ENCODE peak calls at places on chromosomes 4 and X, in eight cellular contexts. One of them, this sample, is unnamed.

GRCh38 chr4:76197001-76197743 is 16.5 kb downstream of the SCARB2 start:
- DNase-seq in heart right ventricle: no peak
- DNase-seq in EL: peak; percentile 56
- DNase-seq in T follicular helper cell: no peak
- DNase-seq in stimulated activated CD8-positive, alpha-beta memory T cell treated with anti-CD3 and anti-CD28 coated beads, Interleukin-2, amount 100 ng/mL, for 1 hour: no peak
- DNase-seq in T-helper 2 cell: no peak
- DNase-seq in transverse colon: no peak
- DNase-seq in activated CD4-positive, alpha-beta T cell treated with anti-CD3 and anti-CD28 coated beads, Interleukin-2, amount 50 U/mL, for 1 hour: no peak
- DNase-seq in this sample: no peak

GRCh38 chrX:10769696-10770619 is 149.6 kb upstream of the MID1 start:
- DNase-seq in activated CD4-positive, alpha-beta T cell treated with anti-CD3 and anti-CD28 coated beads, Interleukin-2, amount 50 U/mL, for 1 hour: no peak
- DNase-seq in T follicular helper cell: no peak
- DNase-seq in EL: peak; percentile 34
- DNase-seq in T-helper 2 cell: no peak
- DNase-seq in heart right ventricle: no peak
- DNase-seq in transverse colon: no peak
- DNase-seq in stimulated activated CD8-positive, alpha-beta memory T cell treated with anti-CD3 and anti-CD28 coated beads, Interleukin-2, amount 100 ng/mL, for 1 hour: no peak
- DNase-seq in this sample: no peak

GRCh38 chr4:156970501-156971167 is 965 bp downstream of the PDGFC start:
- DNase-seq in activated CD4-positive, alpha-beta T cell treated with anti-CD3 and anti-CD28 coated beads, Interleukin-2, amount 50 U/mL, for 1 hour: no peak
- DNase-seq in EL: peak; percentile 69
- DNase-seq in T-helper 2 cell: no peak
- DNase-seq in heart right ventricle: peak; percentile 64
- DNase-seq in stimulated activated CD8-positive, alpha-beta memory T cell treated with anti-CD3 and anti-CD28 coated beads, Interleukin-2, amount 100 ng/mL, for 1 hour: no peak
- DNase-seq in T follicular helper cell: no peak
- DNase-seq in transverse colon: peak; percentile 61
- DNase-seq in this sample: no peak

GRCh38 chr4:111064342-111064993 is 441.6 kb upstream of the PITX2 start:
- DNase-seq in stimulated activated CD8-positive, alpha-beta memory T cell treated with anti-CD3 and anti-CD28 coated beads, Interleukin-2, amount 100 ng/mL, for 1 hour: no peak
- DNase-seq in T follicular helper cell: no peak
- DNase-seq in T-helper 2 cell: no peak
- DNase-seq in EL: peak; percentile 92
- DNase-seq in heart right ventricle: no peak
- DNase-seq in activated CD4-positive, alpha-beta T cell treated with anti-CD3 and anti-CD28 coated beads, Interleukin-2, amount 50 U/mL, for 1 hour: no peak
- DNase-seq in transverse colon: no peak
- DNase-seq in this sample: no peak

GRCh38 chrX:144681501-144681900 is 565.8 kb upstream of the SPANXN1 start:
- DNase-seq in T follicular helper cell: no peak
- DNase-seq in transverse colon: no peak
- DNase-seq in activated CD4-positive, alpha-beta T cell treated with anti-CD3 and anti-CD28 coated beads, Interleukin-2, amount 50 U/mL, for 1 hour: no peak
- DNase-seq in heart right ventricle: no peak
- DNase-seq in T-helper 2 cell: no peak
- DNase-seq in EL: no peak
- DNase-seq in stimulated activated CD8-positive, alpha-beta memory T cell treated with anti-CD3 and anti-CD28 coated beads, Interleukin-2, amount 100 ng/mL, for 1 hour: no peak
- DNase-seq in this sample: no peak

GRCh38 chr4:6331018-6331417 is 61.4 kb downstream of the WFS1 start:
- DNase-seq in T-helper 2 cell: no peak
- DNase-seq in T follicular helper cell: no peak
- DNase-seq in heart right ventricle: no peak
- DNase-seq in transverse colon: peak; percentile 23
- DNase-seq in stimulated activated CD8-positive, alpha-beta memory T cell treated with anti-CD3 and anti-CD28 coated beads, Interleukin-2, amount 100 ng/mL, for 1 hour: no peak
- DNase-seq in activated CD4-positive, alpha-beta T cell treated with anti-CD3 and anti-CD28 coated beads, Interleukin-2, amount 50 U/mL, for 1 hour: peak; percentile 16
- DNase-seq in EL: peak; percentile 27
- DNase-seq in this sample: no peak

GRCh38 chr4:3699678-3700077 is 66.5 kb upstream of the ADRA2C start:
- DNase-seq in stimulated activated CD8-positive, alpha-beta memory T cell treated with anti-CD3 and anti-CD28 coated beads, Interleukin-2, amount 100 ng/mL, for 1 hour: no peak
- DNase-seq in heart right ventricle: peak; percentile 3
- DNase-seq in activated CD4-positive, alpha-beta T cell treated with anti-CD3 and anti-CD28 coated beads, Interleukin-2, amount 50 U/mL, for 1 hour: no peak
- DNase-seq in T follicular helper cell: no peak
- DNase-seq in transverse colon: no peak
- DNase-seq in T-helper 2 cell: peak; percentile 1
- DNase-seq in EL: no peak
- DNase-seq in this sample: no peak

GRCh38 chrX:114584434-114584943 is 603 bp downstream of the HTR2C start:
- DNase-seq in activated CD4-positive, alpha-beta T cell treated with anti-CD3 and anti-CD28 coated beads, Interleukin-2, amount 50 U/mL, for 1 hour: no peak
- DNase-seq in heart right ventricle: no peak
- DNase-seq in T follicular helper cell: no peak
- DNase-seq in T-helper 2 cell: no peak
- DNase-seq in transverse colon: no peak
- DNase-seq in stimulated activated CD8-positive, alpha-beta memory T cell treated with anti-CD3 and anti-CD28 coated beads, Interleukin-2, amount 100 ng/mL, for 1 hour: no peak
- DNase-seq in EL: no peak
- DNase-seq in this sample: no peak

GRCh38 chrX:47749185-47749967 is 87.3 kb upstream of the ZNF81 start:
- DNase-seq in T follicular helper cell: no peak
- DNase-seq in T-helper 2 cell: no peak
- DNase-seq in transverse colon: no peak
- DNase-seq in stimulated activated CD8-positive, alpha-beta memory T cell treated with anti-CD3 and anti-CD28 coated beads, Interleukin-2, amount 100 ng/mL, for 1 hour: no peak
- DNase-seq in heart right ventricle: no peak
- DNase-seq in activated CD4-positive, alpha-beta T cell treated with anti-CD3 and anti-CD28 coated beads, Interleukin-2, amount 50 U/mL, for 1 hour: no peak
- DNase-seq in EL: no peak
- DNase-seq in this sample: no peak

GRCh38 chrX:100207331-100208024 is 202.6 kb downstream of the PCDH19 start:
- DNase-seq in T-helper 2 cell: no peak
- DNase-seq in stimulated activated CD8-positive, alpha-beta memory T cell treated with anti-CD3 and anti-CD28 coated beads, Interleukin-2, amount 100 ng/mL, for 1 hour: no peak
- DNase-seq in heart right ventricle: no peak
- DNase-seq in transverse colon: no peak
- DNase-seq in activated CD4-positive, alpha-beta T cell treated with anti-CD3 and anti-CD28 coated beads, Interleukin-2, amount 50 U/mL, for 1 hour: no peak
- DNase-seq in T follicular helper cell: no peak
- DNase-seq in EL: no peak
- DNase-seq in this sample: no peak

GRCh38 chr4:138898282-138898681 is 117.3 kb upstream of the NOCT start:
- DNase-seq in T-helper 2 cell: no peak
- DNase-seq in stimulated activated CD8-positive, alpha-beta memory T cell treated with anti-CD3 and anti-CD28 coated beads, Interleukin-2, amount 100 ng/mL, for 1 hour: no peak
- DNase-seq in transverse colon: no peak
- DNase-seq in heart right ventricle: no peak
- DNase-seq in activated CD4-positive, alpha-beta T cell treated with anti-CD3 and anti-CD28 coated beads, Interleukin-2, amount 50 U/mL, for 1 hour: no peak
- DNase-seq in EL: peak; percentile 13
- DNase-seq in T follicular helper cell: no peak
- DNase-seq in this sample: no peak

GRCh38 chrX:44244008-44244407 is 99.5 kb downstream of the EFHC2 start:
- DNase-seq in activated CD4-positive, alpha-beta T cell treated with anti-CD3 and anti-CD28 coated beads, Interleukin-2, amount 50 U/mL, for 1 hour: no peak
- DNase-seq in T-helper 2 cell: no peak
- DNase-seq in transverse colon: no peak
- DNase-seq in heart right ventricle: no peak
- DNase-seq in T follicular helper cell: no peak
- DNase-seq in EL: peak; percentile 24
- DNase-seq in stimulated activated CD8-positive, alpha-beta memory T cell treated with anti-CD3 and anti-CD28 coated beads, Interleukin-2, amount 100 ng/mL, for 1 hour: no peak
- DNase-seq in this sample: no peak

GRCh38 chr4:53039741-53040458 is 177.8 kb downstream of the RASL11B start:
- DNase-seq in stimulated activated CD8-positive, alpha-beta memory T cell treated with anti-CD3 and anti-CD28 coated beads, Interleukin-2, amount 100 ng/mL, for 1 hour: no peak
- DNase-seq in heart right ventricle: no peak
- DNase-seq in T follicular helper cell: no peak
- DNase-seq in EL: no peak
- DNase-seq in T-helper 2 cell: no peak
- DNase-seq in transverse colon: no peak
- DNase-seq in activated CD4-positive, alpha-beta T cell treated with anti-CD3 and anti-CD28 coated beads, Interleukin-2, amount 50 U/mL, for 1 hour: no peak
- DNase-seq in this sample: no peak

GRCh38 chrX:43557792-43558191 is 98.3 kb upstream of the MAOA start:
- DNase-seq in T follicular helper cell: peak; percentile 47
- DNase-seq in activated CD4-positive, alpha-beta T cell treated with anti-CD3 and anti-CD28 coated beads, Interleukin-2, amount 50 U/mL, for 1 hour: peak; percentile 54
- DNase-seq in transverse colon: peak; percentile 65
- DNase-seq in EL: peak; percentile 21
- DNase-seq in heart right ventricle: peak; percentile 8
- DNase-seq in T-helper 2 cell: peak; percentile 11
- DNase-seq in stimulated activated CD8-positive, alpha-beta memory T cell treated with anti-CD3 and anti-CD28 coated beads, Interleukin-2, amount 100 ng/mL, for 1 hour: peak; percentile 18
- DNase-seq in this sample: peak; percentile 59

GRCh38 chr4:52234539-52235174 is 183.6 kb downstream of the SPATA18 start:
- DNase-seq in T-helper 2 cell: no peak
- DNase-seq in heart right ventricle: no peak
- DNase-seq in stimulated activated CD8-positive, alpha-beta memory T cell treated with anti-CD3 and anti-CD28 coated beads, Interleukin-2, amount 100 ng/mL, for 1 hour: no peak
- DNase-seq in EL: peak; percentile 20
- DNase-seq in activated CD4-positive, alpha-beta T cell treated with anti-CD3 and anti-CD28 coated beads, Interleukin-2, amount 50 U/mL, for 1 hour: no peak
- DNase-seq in transverse colon: no peak
- DNase-seq in T follicular helper cell: no peak
- DNase-seq in this sample: no peak

GRCh38 chr4:103400405-103400804 is 202.3 kb upstream of the CENPE start:
- DNase-seq in transverse colon: no peak
- DNase-seq in stimulated activated CD8-positive, alpha-beta memory T cell treated with anti-CD3 and anti-CD28 coated beads, Interleukin-2, amount 100 ng/mL, for 1 hour: no peak
- DNase-seq in T-helper 2 cell: no peak
- DNase-seq in activated CD4-positive, alpha-beta T cell treated with anti-CD3 and anti-CD28 coated beads, Interleukin-2, amount 50 U/mL, for 1 hour: no peak
- DNase-seq in EL: peak; percentile 11
- DNase-seq in heart right ventricle: no peak
- DNase-seq in T follicular helper cell: no peak
- DNase-seq in this sample: no peak

GRCh38 chr4:145739840-145740239 is 59.9 kb downstream of the C4orf51 start:
- DNase-seq in T-helper 2 cell: no peak
- DNase-seq in T follicular helper cell: no peak
- DNase-seq in stimulated activated CD8-positive, alpha-beta memory T cell treated with anti-CD3 and anti-CD28 coated beads, Interleukin-2, amount 100 ng/mL, for 1 hour: no peak
- DNase-seq in transverse colon: peak; percentile 64
- DNase-seq in heart right ventricle: no peak
- DNase-seq in activated CD4-positive, alpha-beta T cell treated with anti-CD3 and anti-CD28 coated beads, Interleukin-2, amount 50 U/mL, for 1 hour: no peak
- DNase-seq in EL: peak; percentile 33
- DNase-seq in this sample: no peak

GRCh38 chr4:2931765-2932560 is 31.2 kb downstream of the NOP14 start:
- DNase-seq in stimulated activated CD8-positive, alpha-beta memory T cell treated with anti-CD3 and anti-CD28 coated beads, Interleukin-2, amount 100 ng/mL, for 1 hour: no peak
- DNase-seq in heart right ventricle: peak; percentile 69
- DNase-seq in activated CD4-positive, alpha-beta T cell treated with anti-CD3 and anti-CD28 coated beads, Interleukin-2, amount 50 U/mL, for 1 hour: peak; percentile 47
- DNase-seq in EL: no peak
- DNase-seq in transverse colon: peak; percentile 61
- DNase-seq in T follicular helper cell: peak; percentile 30
- DNase-seq in T-helper 2 cell: peak; percentile 47
- DNase-seq in this sample: peak; percentile 76

GRCh38 chrX:46673596-46673995 is 85.3 kb downstream of the SLC9A7 start:
- DNase-seq in EL: no peak
- DNase-seq in stimulated activated CD8-positive, alpha-beta memory T cell treated with anti-CD3 and anti-CD28 coated beads, Interleukin-2, amount 100 ng/mL, for 1 hour: no peak
- DNase-seq in T follicular helper cell: no peak
- DNase-seq in heart right ventricle: no peak
- DNase-seq in activated CD4-positive, alpha-beta T cell treated with anti-CD3 and anti-CD28 coated beads, Interleukin-2, amount 50 U/mL, for 1 hour: no peak
- DNase-seq in T-helper 2 cell: no peak
- DNase-seq in transverse colon: no peak
- DNase-seq in this sample: no peak

GRCh38 chrX:149638860-149639259 is 7.3 kb upstream of the TMEM185A start:
- DNase-seq in transverse colon: no peak
- DNase-seq in heart right ventricle: no peak
- DNase-seq in stimulated activated CD8-positive, alpha-beta memory T cell treated with anti-CD3 and anti-CD28 coated beads, Interleukin-2, amount 100 ng/mL, for 1 hour: no peak
- DNase-seq in EL: peak; percentile 21
- DNase-seq in T follicular helper cell: no peak
- DNase-seq in T-helper 2 cell: no peak
- DNase-seq in activated CD4-positive, alpha-beta T cell treated with anti-CD3 and anti-CD28 coated beads, Interleukin-2, amount 50 U/mL, for 1 hour: no peak
- DNase-seq in this sample: no peak

GRCh38 chrX:104270916-104271512 is 16.3 kb upstream of the ESX1 start:
- DNase-seq in T-helper 2 cell: no peak
- DNase-seq in stimulated activated CD8-positive, alpha-beta memory T cell treated with anti-CD3 and anti-CD28 coated beads, Interleukin-2, amount 100 ng/mL, for 1 hour: no peak
- DNase-seq in heart right ventricle: peak; percentile 23
- DNase-seq in EL: peak; percentile 46
- DNase-seq in transverse colon: peak; percentile 14
- DNase-seq in T follicular helper cell: no peak
- DNase-seq in activated CD4-positive, alpha-beta T cell treated with anti-CD3 and anti-CD28 coated beads, Interleukin-2, amount 50 U/mL, for 1 hour: peak; percentile 4
- DNase-seq in this sample: no peak

GRCh38 chr4:25654031-25654970 is 1.4 kb upstream of the SLC34A2 start:
- DNase-seq in T follicular helper cell: no peak
- DNase-seq in stimulated activated CD8-positive, alpha-beta memory T cell treated with anti-CD3 and anti-CD28 coated beads, Interleukin-2, amount 100 ng/mL, for 1 hour: no peak
- DNase-seq in activated CD4-positive, alpha-beta T cell treated with anti-CD3 and anti-CD28 coated beads, Interleukin-2, amount 50 U/mL, for 1 hour: no peak
- DNase-seq in T-helper 2 cell: no peak
- DNase-seq in EL: peak; percentile 22
- DNase-seq in transverse colon: no peak
- DNase-seq in heart right ventricle: no peak
- DNase-seq in this sample: no peak

GRCh38 chr4:108377021-108377420 is 208.3 kb upstream of the LEF1 start:
- DNase-seq in T follicular helper cell: no peak
- DNase-seq in transverse colon: no peak
- DNase-seq in T-helper 2 cell: no peak
- DNase-seq in EL: no peak
- DNase-seq in activated CD4-positive, alpha-beta T cell treated with anti-CD3 and anti-CD28 coated beads, Interleukin-2, amount 50 U/mL, for 1 hour: no peak
- DNase-seq in stimulated activated CD8-positive, alpha-beta memory T cell treated with anti-CD3 and anti-CD28 coated beads, Interleukin-2, amount 100 ng/mL, for 1 hour: no peak
- DNase-seq in heart right ventricle: no peak
- DNase-seq in this sample: no peak

GRCh38 chrX:68892651-68893050 is 63.8 kb downstream of the EFNB1 start:
- DNase-seq in heart right ventricle: no peak
- DNase-seq in EL: no peak
- DNase-seq in transverse colon: no peak
- DNase-seq in activated CD4-positive, alpha-beta T cell treated with anti-CD3 and anti-CD28 coated beads, Interleukin-2, amount 50 U/mL, for 1 hour: no peak
- DNase-seq in T follicular helper cell: no peak
- DNase-seq in stimulated activated CD8-positive, alpha-beta memory T cell treated with anti-CD3 and anti-CD28 coated beads, Interleukin-2, amount 100 ng/mL, for 1 hour: no peak
- DNase-seq in T-helper 2 cell: no peak
- DNase-seq in this sample: no peak

GRCh38 chrX:13014111-13015094 is 30.0 kb downstream of the FAM9C start:
- DNase-seq in T-helper 2 cell: no peak
- DNase-seq in transverse colon: no peak
- DNase-seq in T follicular helper cell: no peak
- DNase-seq in activated CD4-positive, alpha-beta T cell treated with anti-CD3 and anti-CD28 coated beads, Interleukin-2, amount 50 U/mL, for 1 hour: no peak
- DNase-seq in heart right ventricle: no peak
- DNase-seq in stimulated activated CD8-positive, alpha-beta memory T cell treated with anti-CD3 and anti-CD28 coated beads, Interleukin-2, amount 100 ng/mL, for 1 hour: no peak
- DNase-seq in EL: peak; percentile 48
- DNase-seq in this sample: no peak

GRCh38 chrX:91434351-91435168 is at the start of gene PABPC5:
- DNase-seq in heart right ventricle: peak; percentile 78
- DNase-seq in EL: no peak
- DNase-seq in activated CD4-positive, alpha-beta T cell treated with anti-CD3 and anti-CD28 coated beads, Interleukin-2, amount 50 U/mL, for 1 hour: no peak
- DNase-seq in T-helper 2 cell: no peak
- DNase-seq in stimulated activated CD8-positive, alpha-beta memory T cell treated with anti-CD3 and anti-CD28 coated beads, Interleukin-2, amount 100 ng/mL, for 1 hour: no peak
- DNase-seq in transverse colon: peak; percentile 57
- DNase-seq in T follicular helper cell: no peak
- DNase-seq in this sample: no peak

GRCh38 chrX:22246620-22247019 is 26.1 kb upstream of the CBLL2 start:
- DNase-seq in activated CD4-positive, alpha-beta T cell treated with anti-CD3 and anti-CD28 coated beads, Interleukin-2, amount 50 U/mL, for 1 hour: no peak
- DNase-seq in EL: peak; percentile 80
- DNase-seq in heart right ventricle: no peak
- DNase-seq in stimulated activated CD8-positive, alpha-beta memory T cell treated with anti-CD3 and anti-CD28 coated beads, Interleukin-2, amount 100 ng/mL, for 1 hour: no peak
- DNase-seq in T follicular helper cell: no peak
- DNase-seq in transverse colon: no peak
- DNase-seq in T-helper 2 cell: no peak
- DNase-seq in this sample: no peak

GRCh38 chr4:87044511-87045369 is 109.9 kb downstream of the AFF1 start:
- DNase-seq in heart right ventricle: no peak
- DNase-seq in activated CD4-positive, alpha-beta T cell treated with anti-CD3 and anti-CD28 coated beads, Interleukin-2, amount 50 U/mL, for 1 hour: no peak
- DNase-seq in T follicular helper cell: no peak
- DNase-seq in transverse colon: no peak
- DNase-seq in stimulated activated CD8-positive, alpha-beta memory T cell treated with anti-CD3 and anti-CD28 coated beads, Interleukin-2, amount 100 ng/mL, for 1 hour: no peak
- DNase-seq in T-helper 2 cell: no peak
- DNase-seq in EL: no peak
- DNase-seq in this sample: no peak

GRCh38 chrX:9062621-9063020 is 28.7 kb upstream of the FAM9B start:
- DNase-seq in T follicular helper cell: no peak
- DNase-seq in activated CD4-positive, alpha-beta T cell treated with anti-CD3 and anti-CD28 coated beads, Interleukin-2, amount 50 U/mL, for 1 hour: no peak
- DNase-seq in stimulated activated CD8-positive, alpha-beta memory T cell treated with anti-CD3 and anti-CD28 coated beads, Interleukin-2, amount 100 ng/mL, for 1 hour: no peak
- DNase-seq in T-helper 2 cell: no peak
- DNase-seq in transverse colon: no peak
- DNase-seq in EL: no peak
- DNase-seq in heart right ventricle: no peak
- DNase-seq in this sample: no peak

GRCh38 chr4:155403886-155404285 is 27.1 kb upstream of the MAP9 start:
- DNase-seq in transverse colon: no peak
- DNase-seq in EL: peak; percentile 19
- DNase-seq in T-helper 2 cell: no peak
- DNase-seq in T follicular helper cell: no peak
- DNase-seq in activated CD4-positive, alpha-beta T cell treated with anti-CD3 and anti-CD28 coated beads, Interleukin-2, amount 50 U/mL, for 1 hour: no peak
- DNase-seq in heart right ventricle: no peak
- DNase-seq in stimulated activated CD8-positive, alpha-beta memory T cell treated with anti-CD3 and anti-CD28 coated beads, Interleukin-2, amount 100 ng/mL, for 1 hour: no peak
- DNase-seq in this sample: no peak

GRCh38 chr4:127268367-127268766 is 364.4 kb upstream of the INTU start:
- DNase-seq in T follicular helper cell: no peak
- DNase-seq in heart right ventricle: no peak
- DNase-seq in EL: no peak
- DNase-seq in T-helper 2 cell: no peak
- DNase-seq in activated CD4-positive, alpha-beta T cell treated with anti-CD3 and anti-CD28 coated beads, Interleukin-2, amount 50 U/mL, for 1 hour: no peak
- DNase-seq in stimulated activated CD8-positive, alpha-beta memory T cell treated with anti-CD3 and anti-CD28 coated beads, Interleukin-2, amount 100 ng/mL, for 1 hour: no peak
- DNase-seq in transverse colon: no peak
- DNase-seq in this sample: no peak

GRCh38 chrX:154802838-154803410 is 2.4 kb downstream of the MPP1 start:
- DNase-seq in stimulated activated CD8-positive, alpha-beta memory T cell treated with anti-CD3 and anti-CD28 coated beads, Interleukin-2, amount 100 ng/mL, for 1 hour: no peak
- DNase-seq in heart right ventricle: no peak
- DNase-seq in EL: no peak
- DNase-seq in activated CD4-positive, alpha-beta T cell treated with anti-CD3 and anti-CD28 coated beads, Interleukin-2, amount 50 U/mL, for 1 hour: no peak
- DNase-seq in T follicular helper cell: no peak
- DNase-seq in transverse colon: no peak
- DNase-seq in T-helper 2 cell: no peak
- DNase-seq in this sample: no peak

GRCh38 chr4:167000141-167000852 is 234.0 kb downstream of the SPOCK3 start:
- DNase-seq in T-helper 2 cell: no peak
- DNase-seq in stimulated activated CD8-positive, alpha-beta memory T cell treated with anti-CD3 and anti-CD28 coated beads, Interleukin-2, amount 100 ng/mL, for 1 hour: no peak
- DNase-seq in EL: no peak
- DNase-seq in T follicular helper cell: no peak
- DNase-seq in transverse colon: no peak
- DNase-seq in heart right ventricle: no peak
- DNase-seq in activated CD4-positive, alpha-beta T cell treated with anti-CD3 and anti-CD28 coated beads, Interleukin-2, amount 50 U/mL, for 1 hour: no peak
- DNase-seq in this sample: no peak

GRCh38 chr4:183408791-183409190 is 35.6 kb upstream of the CDKN2AIP start:
- DNase-seq in T-helper 2 cell: no peak
- DNase-seq in T follicular helper cell: no peak
- DNase-seq in activated CD4-positive, alpha-beta T cell treated with anti-CD3 and anti-CD28 coated beads, Interleukin-2, amount 50 U/mL, for 1 hour: no peak
- DNase-seq in stimulated activated CD8-positive, alpha-beta memory T cell treated with anti-CD3 and anti-CD28 coated beads, Interleukin-2, amount 100 ng/mL, for 1 hour: no peak
- DNase-seq in transverse colon: peak; percentile 82
- DNase-seq in EL: no peak
- DNase-seq in heart right ventricle: no peak
- DNase-seq in this sample: no peak

This sample was measured in memory B cell.